ENCODE peak calls at places on chromosomes 12 and 14, in five cellular contexts. One of them, this sample, is unnamed. For H3K27me3, the result is how much of the 10 kb centered on the place peaks cover.

GRCh38 chr12:124441443-124442190 is 125.8 kb downstream of the NCOR2 start:
- DNase-seq in neural progenitor cell: no peak
- DNase-seq in MM.1S: no peak
- DNase-seq in pancreas: no peak
- DNase-seq in GM23338: no peak
- DNase-seq in this sample: peak

GRCh38 chr12:86697916-86698315 is 441.7 kb upstream of the MGAT4C start:
- DNase-seq in neural progenitor cell: no peak
- DNase-seq in MM.1S: no peak
- DNase-seq in pancreas: no peak
- DNase-seq in GM23338: no peak
- DNase-seq in this sample: peak

GRCh38 chr12:91381309-91381804 is 198.7 kb upstream of the DCN start:
- DNase-seq in neural progenitor cell: peak
- DNase-seq in MM.1S: no peak
- DNase-seq in pancreas: peak
- DNase-seq in GM23338: peak
- DNase-seq in this sample: peak

GRCh38 chr14:30291216-30291615 is 267.7 kb upstream of the G2E3 start:
- DNase-seq in neural progenitor cell: no peak
- DNase-seq in MM.1S: no peak
- DNase-seq in pancreas: no peak
- DNase-seq in GM23338: no peak
- DNase-seq in this sample: peak

GRCh38 chr14:104552738-104553125 is 26.8 kb upstream of the C14orf180 start:
- DNase-seq in neural progenitor cell: no peak
- DNase-seq in MM.1S: no peak
- DNase-seq in pancreas: no peak
- DNase-seq in GM23338: no peak
- DNase-seq in this sample: no peak

GRCh38 chr14:90553921-90554336 is 157.1 kb downstream of the CALM1 start:
- DNase-seq in neural progenitor cell: no peak
- DNase-seq in MM.1S: no peak
- DNase-seq in pancreas: no peak
- DNase-seq in GM23338: no peak
- DNase-seq in this sample: no peak

GRCh38 chr12:123445388-123446344 is 9.2 kb upstream of the RILPL2 start:
- DNase-seq in neural progenitor cell: no peak
- DNase-seq in MM.1S: no peak
- DNase-seq in pancreas: no peak
- DNase-seq in GM23338: no peak
- DNase-seq in this sample: peak

GRCh38 chr12:66314278-66314677 is 12.0 kb downstream of the HELB start:
- DNase-seq in neural progenitor cell: no peak
- DNase-seq in MM.1S: no peak
- DNase-seq in pancreas: no peak
- DNase-seq in GM23338: no peak
- DNase-seq in this sample: no peak

GRCh38 chr14:72755766-72756165 is 138.1 kb downstream of the DPF3 start:
- DNase-seq in neural progenitor cell: no peak
- DNase-seq in MM.1S: no peak
- DNase-seq in pancreas: no peak
- DNase-seq in GM23338: no peak
- DNase-seq in this sample: no peak

GRCh38 chr14:28813810-28814209 is 47.2 kb downstream of the FOXG1 start:
- DNase-seq in neural progenitor cell: no peak
- DNase-seq in MM.1S: no peak
- DNase-seq in pancreas: no peak
- DNase-seq in GM23338: no peak
- DNase-seq in this sample: peak

GRCh38 chr12:92675092-92675865 is 27.5 kb upstream of the PLEKHG7 start:
- DNase-seq in neural progenitor cell: no peak
- DNase-seq in MM.1S: no peak
- DNase-seq in pancreas: no peak
- DNase-seq in GM23338: no peak
- DNase-seq in this sample: no peak

GRCh38 chr12:123288751-123289346 is 17.2 kb upstream of the CDK2AP1 start:
- DNase-seq in neural progenitor cell: no peak
- DNase-seq in MM.1S: no peak
- DNase-seq in pancreas: no peak
- DNase-seq in GM23338: no peak
- DNase-seq in this sample: no peak

GRCh38 chr12:3313655-3314305 is 177.2 kb upstream of the PRMT8 start:
- DNase-seq in neural progenitor cell: peak
- DNase-seq in MM.1S: peak
- DNase-seq in pancreas: no peak
- DNase-seq in GM23338: peak
- DNase-seq in this sample: no peak

GRCh38 chr14:64986578-64987571 is at the start of gene FNTB:
- DNase-seq in neural progenitor cell: peak
- DNase-seq in MM.1S: peak
- DNase-seq in pancreas: peak
- DNase-seq in GM23338: peak
- DNase-seq in this sample: peak

GRCh38 chr12:12376636-12377448 is 20.0 kb downstream of the BORCS5 start:
- DNase-seq in neural progenitor cell: peak
- DNase-seq in MM.1S: peak
- DNase-seq in pancreas: no peak
- DNase-seq in GM23338: peak
- DNase-seq in this sample: peak

GRCh38 chr14:73462815-73463214 is 4.5 kb upstream of the NUMB start:
- DNase-seq in neural progenitor cell: no peak
- DNase-seq in MM.1S: no peak
- DNase-seq in pancreas: no peak
- DNase-seq in GM23338: no peak
- DNase-seq in this sample: no peak

GRCh38 chr12:69024413-69024812 is 91.4 kb upstream of the CPM start:
- DNase-seq in neural progenitor cell: no peak
- DNase-seq in MM.1S: no peak
- DNase-seq in pancreas: peak
- DNase-seq in GM23338: no peak
- DNase-seq in this sample: peak

GRCh38 chr12:47744005-47744651 is 14.6 kb downstream of the RAPGEF3 start:
- DNase-seq in neural progenitor cell: peak
- DNase-seq in MM.1S: peak
- DNase-seq in pancreas: peak
- DNase-seq in GM23338: peak
- DNase-seq in this sample: no peak

GRCh38 chr12:7060353-7060954 is at the start of gene C1S:
- DNase-seq in neural progenitor cell: peak
- DNase-seq in MM.1S: no peak
- DNase-seq in pancreas: peak
- DNase-seq in GM23338: peak
- DNase-seq in this sample: peak

GRCh38 chr14:56172571-56172971 is 54.4 kb downstream of the PELI2 start:
- DNase-seq in neural progenitor cell: no peak
- DNase-seq in MM.1S: no peak
- DNase-seq in pancreas: no peak
- DNase-seq in GM23338: no peak
- DNase-seq in this sample: peak

GRCh38 chr12:47039756-47040155 is 39.7 kb upstream of the PCED1B start:
- DNase-seq in neural progenitor cell: no peak
- DNase-seq in MM.1S: no peak
- DNase-seq in pancreas: no peak
- DNase-seq in GM23338: no peak
- DNase-seq in this sample: no peak

GRCh38 chr12:110998165-110998564 is 77.8 kb upstream of the MYL2 start:
- DNase-seq in neural progenitor cell: no peak
- DNase-seq in MM.1S: no peak
- DNase-seq in pancreas: no peak
- DNase-seq in GM23338: no peak
- DNase-seq in this sample: no peak

GRCh38 chr14:41607119-41607785 is 576 bp downstream of the LRFN5 start:
- DNase-seq in neural progenitor cell: peak
- DNase-seq in MM.1S: no peak
- DNase-seq in pancreas: no peak
- DNase-seq in GM23338: peak
- DNase-seq in this sample: peak

GRCh38 chr12:53939141-53940108 is 794 bp downstream of the HOXC13 start:
- DNase-seq in neural progenitor cell: peak
- DNase-seq in MM.1S: no peak
- DNase-seq in pancreas: no peak
- DNase-seq in GM23338: peak
- DNase-seq in this sample: no peak

GRCh38 chr12:53935562-53936341 is 2.9 kb upstream of the HOXC13 start:
- DNase-seq in neural progenitor cell: no peak
- DNase-seq in MM.1S: no peak
- DNase-seq in pancreas: no peak
- DNase-seq in GM23338: peak
- DNase-seq in this sample: no peak

GRCh38 chr12:53937099-53937498 is 1.5 kb upstream of the HOXC13 start:
- DNase-seq in neural progenitor cell: no peak
- DNase-seq in MM.1S: no peak
- DNase-seq in pancreas: no peak
- DNase-seq in GM23338: no peak
- DNase-seq in this sample: no peak

GRCh38 chr12:53938276-53939140 is at the start of gene HOXC13:
- DNase-seq in neural progenitor cell: peak
- DNase-seq in MM.1S: peak
- DNase-seq in pancreas: peak
- DNase-seq in GM23338: peak
- DNase-seq in this sample: peak

DNA sequence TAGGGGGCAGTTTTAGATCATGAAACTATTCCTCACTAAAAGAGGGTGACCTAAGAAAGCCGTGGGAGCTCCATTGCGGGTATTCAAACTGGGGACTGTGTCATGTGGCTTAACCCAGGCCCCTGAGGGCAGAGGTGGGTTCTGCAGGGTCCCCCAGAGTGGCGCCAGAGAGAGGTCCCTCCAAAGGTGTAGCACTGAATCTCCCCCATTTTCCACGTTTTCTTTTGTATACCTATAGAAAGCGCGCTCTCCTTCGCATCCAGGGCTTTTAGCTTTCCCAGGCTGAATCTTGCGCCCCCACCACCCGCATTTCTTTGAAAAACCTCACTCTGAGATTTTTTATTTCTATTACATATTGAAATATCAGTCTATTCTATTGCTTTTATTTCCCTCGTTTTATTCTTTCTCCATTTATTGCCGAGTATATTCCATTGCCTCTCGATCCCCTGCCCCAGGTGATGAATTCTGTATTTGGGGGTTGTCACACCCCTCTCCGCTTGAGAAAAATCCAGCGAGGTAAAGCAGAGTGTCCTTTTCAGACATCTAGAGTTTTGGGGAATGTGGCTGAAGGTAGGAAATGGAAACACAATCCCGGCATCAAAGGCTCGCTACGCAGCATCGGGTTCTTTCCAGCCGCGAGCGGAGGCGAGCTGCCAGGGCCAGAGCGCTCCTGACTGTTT is 895 bp upstream of the HOXC13 start:
- DNase-seq in neural progenitor cell: no peak
- DNase-seq in MM.1S: no peak
- DNase-seq in pancreas: no peak
- DNase-seq in GM23338: no peak
- DNase-seq in this sample: no peak
- H3K27me3 ChIP-seq in neural progenitor cell: half or more
- H3K27me3 ChIP-seq in MM.1S: half or more
- H3K27me3 ChIP-seq in pancreas: under half
- H3K27me3 ChIP-seq in GM23338: half or more
- H3K27me3 ChIP-seq in this sample: half or more

GRCh38 chr14:82009076-82009475 is 475.4 kb upstream of the SEL1L start:
- DNase-seq in neural progenitor cell: peak
- DNase-seq in MM.1S: no peak
- DNase-seq in pancreas: no peak
- DNase-seq in GM23338: peak
- DNase-seq in this sample: no peak

GRCh38 chr14:82009993-82010392 is 476.3 kb upstream of the SEL1L start:
- DNase-seq in neural progenitor cell: no peak
- DNase-seq in MM.1S: no peak
- DNase-seq in pancreas: no peak
- DNase-seq in GM23338: no peak
- DNase-seq in this sample: no peak

GRCh38 chr14:82011460-82011859 is 477.8 kb upstream of the SEL1L start:
- DNase-seq in neural progenitor cell: no peak
- DNase-seq in MM.1S: no peak
- DNase-seq in pancreas: no peak
- DNase-seq in GM23338: no peak
- DNase-seq in this sample: no peak
- TF ChIP-seq CTCF in neural progenitor cell: no peak
- TF ChIP-seq CTCF in MM.1S: no peak
- TF ChIP-seq CTCF in pancreas: no peak
- TF ChIP-seq CTCF in GM23338: no peak
- TF ChIP-seq CTCF in this sample: no peak

GRCh38 chr12:120790114-120790513 is 64.5 kb downstream of the ACADS start:
- DNase-seq in neural progenitor cell: no peak
- DNase-seq in MM.1S: no peak
- DNase-seq in pancreas: no peak
- DNase-seq in GM23338: no peak
- DNase-seq in this sample: no peak

GRCh38 chr12:120795441-120796178 is 70.0 kb downstream of the ACADS start:
- DNase-seq in neural progenitor cell: no peak
- DNase-seq in MM.1S: no peak
- DNase-seq in pancreas: no peak
- DNase-seq in GM23338: peak
- DNase-seq in this sample: no peak

GRCh38 chr12:120797677-120798642 is 72.3 kb downstream of the ACADS start:
- DNase-seq in neural progenitor cell: no peak
- DNase-seq in MM.1S: peak
- DNase-seq in pancreas: no peak
- DNase-seq in GM23338: no peak
- DNase-seq in this sample: no peak

GRCh38 chr12:120791669-120792176 is 66.1 kb downstream of the ACADS start:
- DNase-seq in neural progenitor cell: no peak
- DNase-seq in MM.1S: no peak
- DNase-seq in pancreas: no peak
- DNase-seq in GM23338: no peak
- DNase-seq in this sample: no peak

GRCh38 chr12:120793357-120793756 is 67.7 kb downstream of the ACADS start:
- DNase-seq in neural progenitor cell: no peak
- DNase-seq in MM.1S: no peak
- DNase-seq in pancreas: no peak
- DNase-seq in GM23338: no peak
- DNase-seq in this sample: no peak
- H3K27me3 ChIP-seq in neural progenitor cell: under half
- H3K27me3 ChIP-seq in MM.1S: under half
- H3K27me3 ChIP-seq in pancreas: under half
- H3K27me3 ChIP-seq in GM23338: under half
- H3K27me3 ChIP-seq in this sample: under half

DNA sequence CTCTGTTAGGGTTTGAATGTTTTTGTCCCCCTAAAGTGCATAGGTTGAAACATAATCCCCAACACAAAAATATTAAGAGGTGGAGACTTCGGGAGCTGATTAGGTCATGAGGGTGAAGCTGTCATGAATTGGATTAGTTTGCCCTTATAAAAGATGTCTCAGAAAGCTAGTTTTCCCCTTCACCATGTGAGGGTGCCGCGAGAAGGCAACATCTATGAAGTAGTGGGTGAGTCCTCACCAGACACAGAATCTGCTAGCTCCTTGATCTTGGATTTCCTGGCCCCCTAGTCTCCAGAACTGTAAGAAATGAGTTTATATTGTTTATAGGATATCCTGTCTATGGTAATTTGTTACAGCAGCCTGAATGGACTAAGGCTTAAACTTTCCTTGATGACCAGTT is 301.5 kb upstream of the ATP2B1 start:
- DNase-seq in neural progenitor cell: peak
- DNase-seq in MM.1S: no peak
- DNase-seq in pancreas: no peak
- DNase-seq in GM23338: peak
- DNase-seq in this sample: peak
- TF ChIP-seq CTCF in neural progenitor cell: peak
- TF ChIP-seq CTCF in MM.1S: no peak
- TF ChIP-seq CTCF in pancreas: no peak
- TF ChIP-seq CTCF in GM23338: peak
- TF ChIP-seq CTCF in this sample: no peak

This sample was measured in fibroblast of lung.